ENCODE peak calls at places on chromosomes 1 and 21, in seven cellular contexts. L, D, O, H, V, Q and N are unnamed samples.

GRCh38 chr1:172976222-172977041 is 74.3 kb downstream of the TNFSF18 start:
- DNase-seq in L (no peak), D (no peak), O (no peak), H (no peak), V (peak), Q (no peak), N (no peak)

GRCh38 chr1:155983191-155984023 is 5.1 kb upstream of the ARHGEF2 start:
- DNase-seq in L (no peak), D (no peak), O (no peak), H (no peak), V (peak), Q (no peak), N (peak)

GRCh38 chr1:84833198-84833597 is 59.8 kb downstream of the LPAR3 start:
- DNase-seq in L (no peak), D (no peak), O (no peak), H (no peak), V (no peak), Q (no peak), N (no peak)

GRCh38 chr1:51736702-51737101 is 119.8 kb downstream of the OSBPL9 start:
- DNase-seq in L (peak), D (no peak), O (peak), H (no peak), V (peak), Q (peak), N (peak)

GRCh38 chr1:25198731-25199231 is 33.5 kb downstream of the SYF2 start:
- DNase-seq in L (peak), D (peak), O (no peak), H (peak), V (no peak), Q (no peak), N (no peak)

GRCh38 chr1:236336084-236336483 is 54.3 kb upstream of the ERO1B start:
- DNase-seq in L (no peak), D (no peak), O (no peak), H (no peak), V (no peak), Q (no peak), N (no peak)

GRCh38 chr1:43442756-43443155 is 11.0 kb downstream of the HYI start:
- DNase-seq in L (no peak), D (no peak), O (no peak), H (no peak), V (no peak), Q (no peak), N (no peak)

GRCh38 chr1:18341291-18342058 is 139.3 kb upstream of the KLHDC7A start:
- DNase-seq in L (no peak), D (no peak), O (no peak), H (no peak), V (no peak), Q (no peak), N (no peak)

GRCh38 chr1:116755681-116756080 is 1.5 kb downstream of the CD2 start:
- DNase-seq in L (no peak), D (no peak), O (no peak), H (no peak), V (no peak), Q (peak), N (no peak)

GRCh38 chr1:24709748-24710416 is 35.4 kb upstream of the CLIC4 start:
- DNase-seq in L (no peak), D (no peak), O (peak), H (no peak), V (no peak), Q (no peak), N (no peak)

GRCh38 chr1:45928486-45929205 is 125.2 kb downstream of the MAST2 start:
- DNase-seq in L (no peak), D (no peak), O (no peak), H (no peak), V (no peak), Q (no peak), N (no peak)

GRCh38 chr1:23763040-23763577 is 15.1 kb upstream of the PITHD1 start:
- DNase-seq in L (no peak), D (no peak), O (no peak), H (no peak), V (no peak), Q (no peak), N (no peak)

GRCh38 chr1:110616587-110616986 is 10.4 kb upstream of the KCNA2 start:
- DNase-seq in L (no peak), D (no peak), O (no peak), H (no peak), V (peak), Q (no peak), N (no peak)

GRCh38 chr1:29855761-29856160 is 619.4 kb downstream of the PTPRU start:
- DNase-seq in L (no peak), D (no peak), O (no peak), H (no peak), V (no peak), Q (no peak), N (no peak)

GRCh38 chr21:32770514-32771133 is 931 bp downstream of the PAXBP1 start:
- DNase-seq in L (no peak), D (no peak), O (no peak), H (no peak), V (peak), Q (peak), N (peak)

GRCh38 chr1:32885691-32886011 is 640 bp upstream of the HPCA start:
- DNase-seq in L (no peak), D (no peak), O (no peak), H (no peak), V (no peak), Q (no peak), N (no peak)